ENCODE peak calls at places on chromosomes 4 and X, in four cellular contexts. T, G, K and R are unnamed samples.

GRCh38 chrX:30652527-30653414 is 452 bp upstream of the GK start:
- DNase-seq in K (peak), G (peak), T (peak), R (peak)

GRCh38 chrX:130418066-130418465 is 16.3 kb downstream of the RBMX2 start:
- DNase-seq in T (no peak), G (no peak), K (no peak), R (no peak)

GRCh38 chr4:83644677-83645639 is 109.0 kb downstream of the GPAT3 start:
- DNase-seq in T (no peak), K (peak), G (peak), R (peak)

GRCh38 chrX:2501246-2502102 is 698 bp upstream of the DHRSX start:
- DNase-seq in G (no peak), K (peak), T (no peak), R (no peak)

GRCh38 chr4:124783847-124784246 is 71.3 kb upstream of the ANKRD50 start:
- DNase-seq in T (no peak), G (no peak), K (no peak), R (no peak)

GRCh38 chr4:54226399-54227260 is 2.5 kb upstream of the PDGFRA start:
- DNase-seq in K (peak), T (no peak), G (no peak), R (no peak)

GRCh38 chr4:101956068-101956805 is 165.7 kb downstream of the BANK1 start:
- DNase-seq in G (no peak), K (no peak), T (no peak), R (no peak)

GRCh38 chrX:98480606-98481005 is 1596.9 kb downstream of the RPA4 start:
- DNase-seq in K (no peak), G (no peak), T (no peak), R (no peak)

GRCh38 chrX:97050413-97050812 is 166.7 kb downstream of the RPA4 start:
- DNase-seq in K (no peak), G (no peak), T (no peak), R (no peak)

GRCh38 chrX:71859637-71860036 is 51.0 kb upstream of the NHSL2 start:
- DNase-seq in G (peak), T (no peak), K (peak), R (peak)

GRCh38 chrX:134715930-134716619 is 57.8 kb upstream of the PLAC1 start:
- DNase-seq in G (no peak), K (no peak), T (peak), R (no peak)

GRCh38 chrX:134714633-134715110 is 56.4 kb upstream of the PLAC1 start:
- DNase-seq in G (no peak), K (no peak), T (no peak), R (no peak)

GRCh38 chrX:134711135-134711941 is 53.1 kb upstream of the PLAC1 start:
- DNase-seq in K (no peak), G (no peak), T (no peak), R (no peak)

GRCh38 chrX:134713618-134714107 is 55.4 kb upstream of the PLAC1 start:
- DNase-seq in T (no peak), G (no peak), K (no peak), R (no peak)

GRCh38 chrX:134712272-134712671 is 54.0 kb upstream of the PLAC1 start:
- DNase-seq in G (no peak), K (peak), T (no peak), R (peak)
- TF ChIP-seq CTCF in G (no peak), K (no peak), T (no peak), R (no peak)

GRCh38 chrX:103248553-103248952 is 6.4 kb downstream of the TCEAL8 start:
- DNase-seq in G (peak), T (no peak), K (peak), R (peak)
- TF ChIP-seq CTCF in G (peak), T (peak), K (no peak), R (peak)

GRCh38 chrX:48509619-48510018 is 827 bp downstream of the PORCN start:
- DNase-seq in K (no peak), G (no peak), T (no peak), R (peak)

GRCh38 chrX:48512371-48512935 is 3.7 kb downstream of the PORCN start:
- DNase-seq in G (no peak), T (no peak), K (no peak), R (no peak)

GRCh38 chrX:48509245-48509590 is 426 bp downstream of the PORCN start:
- DNase-seq in T (no peak), G (no peak), K (no peak), R (peak)

GRCh38 chrX:48513670-48514069 is 4.9 kb downstream of the PORCN start:
- DNase-seq in G (no peak), K (no peak), T (no peak), R (no peak)

DNA sequence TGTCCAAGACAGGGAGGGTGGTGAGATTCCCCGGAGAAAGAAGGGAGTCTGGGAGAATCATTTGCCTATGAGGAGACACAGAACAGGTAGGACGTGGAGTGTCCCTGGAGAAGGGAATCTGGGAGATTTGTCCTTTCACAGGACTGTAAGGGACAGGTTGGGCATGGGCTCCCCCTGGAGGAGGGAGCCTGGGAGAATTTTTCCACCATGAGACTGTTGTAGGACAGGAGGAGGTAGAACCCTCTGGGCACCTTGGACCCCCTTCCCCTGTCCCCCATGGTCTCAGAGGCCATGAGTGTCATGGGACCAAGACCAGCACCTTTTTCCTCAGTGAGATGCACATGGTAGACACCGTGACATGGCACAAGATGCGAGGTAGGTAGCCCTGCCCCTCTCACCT is 2.8 kb downstream of the PORCN start:
- DNase-seq in K (no peak), G (no peak), T (no peak), R (no peak)
- TF ChIP-seq CTCF in K (no peak), G (peak), T (peak), R (no peak)

GRCh38 chr4:73021634-73022033 is 47.9 kb downstream of the COX18 start:
- DNase-seq in G (peak), K (peak), T (no peak), R (peak)
- TF ChIP-seq CTCF in G (peak), K (peak), T (no peak), R (peak)

DNA sequence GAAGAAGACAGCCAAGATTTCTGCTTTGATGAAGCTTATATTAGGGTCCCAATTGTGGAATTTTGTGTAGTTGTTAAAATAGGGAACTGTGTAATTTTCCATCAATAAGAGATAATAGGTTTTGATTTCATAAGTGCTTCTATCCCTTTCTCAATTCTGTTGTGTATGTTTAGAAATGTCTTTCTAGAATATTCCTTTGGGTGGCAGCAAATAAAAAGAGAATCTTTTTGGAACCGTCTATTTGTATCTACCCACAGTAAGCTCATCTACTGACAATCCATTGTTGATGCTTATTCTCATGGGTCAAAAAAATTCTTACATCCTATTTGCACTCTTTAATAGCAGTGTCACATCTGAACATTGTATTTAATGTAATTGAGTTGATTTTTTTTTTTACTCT is 61.7 kb downstream of the TMA16 start:
- DNase-seq in K (no peak), T (no peak), G (peak), R (peak)
- TF ChIP-seq CTCF in K (no peak), T (peak), G (peak), R (no peak)

DNA sequence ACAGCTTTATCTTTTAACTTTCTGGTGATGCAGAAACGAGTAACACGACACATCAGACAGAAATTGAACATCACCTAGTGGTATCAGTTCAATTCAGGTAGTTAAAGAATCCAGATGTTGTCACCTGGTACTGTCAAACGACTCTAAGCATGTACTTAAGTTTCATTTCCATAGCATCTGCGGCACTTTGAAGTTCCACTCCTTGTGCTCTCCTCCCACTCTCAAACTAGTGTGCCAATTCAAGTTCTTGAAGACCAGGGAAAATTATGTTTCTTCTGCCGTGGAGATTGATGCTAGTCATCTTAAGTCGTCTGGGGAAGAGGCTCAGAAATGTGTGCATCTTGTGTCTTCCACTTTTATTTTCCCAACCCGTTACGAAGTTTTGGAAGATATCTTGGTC is 868 bp downstream of the COL4A6 start:
- DNase-seq in G (no peak), K (no peak), T (no peak), R (no peak)
- TF ChIP-seq CTCF in G (no peak), K (no peak), T (no peak), R (no peak)

GRCh38 chr4:26788341-26788733 is 72.3 kb upstream of the STIM2 start:
- DNase-seq in G (peak), K (no peak), T (no peak), R (no peak)

GRCh38 chr4:26786916-26787315 is 73.7 kb upstream of the STIM2 start:
- DNase-seq in G (peak), K (no peak), T (no peak), R (no peak)

GRCh38 chr4:26789208-26789607 is 71.4 kb upstream of the STIM2 start:
- DNase-seq in T (no peak), G (no peak), K (no peak), R (no peak)

GRCh38 chr4:26785766-26786165 is 74.9 kb upstream of the STIM2 start:
- DNase-seq in T (no peak), K (no peak), G (no peak), R (no peak)

DNA sequence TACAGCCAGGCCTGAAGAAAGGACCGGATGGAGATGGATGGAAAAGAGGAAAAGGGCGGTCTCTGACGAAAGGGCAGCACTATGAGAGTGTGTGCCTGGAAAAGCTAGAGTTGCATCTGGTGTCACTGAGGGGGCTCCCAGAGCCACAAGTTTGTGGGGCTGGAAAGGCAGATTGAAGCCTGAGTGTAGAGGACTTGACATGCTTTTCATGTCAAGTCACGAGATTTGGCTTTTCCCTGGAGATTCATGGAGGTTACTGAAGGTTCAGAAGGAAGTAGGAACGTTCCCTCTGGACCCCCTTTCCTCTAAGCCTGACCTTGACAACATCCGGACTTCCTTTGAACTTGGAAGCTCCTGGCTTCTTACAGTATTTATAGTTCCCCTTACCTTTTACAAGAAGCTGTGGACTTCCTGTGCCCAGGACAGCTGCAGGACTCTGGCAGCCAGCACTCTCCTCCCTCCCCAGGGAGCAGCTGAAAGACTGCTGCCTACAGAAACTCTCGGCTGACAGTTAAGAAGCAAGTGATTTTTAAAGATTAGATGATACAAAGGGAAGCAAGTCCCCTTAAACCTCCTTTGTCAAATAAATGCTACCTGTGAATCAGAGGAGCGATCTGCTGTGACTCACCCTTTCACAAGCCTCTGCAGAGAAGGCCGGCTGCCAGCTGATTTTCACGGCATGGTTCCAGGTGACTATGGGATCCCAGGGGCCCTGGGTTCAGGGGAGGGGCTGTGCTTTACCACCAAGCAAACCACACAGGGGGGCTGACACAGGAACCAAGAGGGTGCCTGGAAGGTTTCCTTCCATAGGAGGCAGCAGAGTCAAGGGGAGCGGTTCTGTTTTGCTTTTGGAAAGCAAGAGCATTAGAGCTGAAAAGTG is 72.9 kb upstream of the STIM2 start:
- DNase-seq in G (peak), K (no peak), T (no peak), R (peak)
- TF ChIP-seq CTCF in G (peak), K (peak), T (no peak), R (peak)

GRCh38 chr4:186190456-186191265 is 706 bp upstream of the CYP4V2 start:
- DNase-seq in K (peak), G (peak), T (peak), R (peak)
- TF ChIP-seq CTCF in K (peak), G (peak), T (peak), R (no peak)

DNA sequence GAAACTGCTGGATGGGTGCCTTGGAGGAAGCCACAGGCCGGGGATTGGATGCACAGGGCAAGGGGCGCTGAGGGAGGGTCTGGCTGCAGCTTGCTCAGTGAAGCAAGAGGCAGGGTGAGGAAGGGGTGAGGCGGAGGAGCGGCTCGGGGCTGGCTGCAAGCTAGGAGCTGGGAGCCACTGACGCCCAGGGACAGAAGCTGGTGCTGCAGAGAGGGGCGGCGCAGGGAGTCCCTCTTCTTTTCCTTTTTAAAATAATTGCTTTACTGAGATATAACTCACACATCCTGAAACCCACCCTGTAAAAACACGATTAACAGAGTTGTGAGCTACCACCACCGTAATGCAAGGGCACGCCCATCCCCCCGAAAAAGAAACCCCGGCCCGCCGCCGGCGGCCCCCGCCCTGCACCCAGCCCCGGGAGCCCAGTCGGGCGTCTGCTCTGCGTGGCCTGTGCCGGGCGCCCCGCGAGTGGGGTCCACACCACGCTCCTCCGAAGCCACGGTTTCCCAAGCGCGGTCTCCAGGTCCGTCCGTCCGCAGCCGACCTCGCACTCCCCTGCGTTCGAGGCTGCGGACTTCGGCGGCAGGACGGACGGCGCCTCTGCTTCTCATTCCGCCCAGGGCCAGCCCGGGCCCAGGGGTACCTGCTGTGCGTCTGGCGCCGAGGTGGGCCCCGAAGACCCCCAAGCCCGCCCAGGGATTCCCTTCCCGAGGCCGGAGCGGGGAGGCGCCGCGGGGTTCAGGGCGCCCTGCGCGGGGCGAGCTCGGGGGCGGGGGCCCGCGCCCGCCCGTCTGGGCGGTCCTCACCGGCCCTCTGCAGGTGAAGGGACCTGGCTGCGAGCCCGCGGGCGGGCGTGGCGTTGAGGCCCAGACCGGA is 865 bp upstream of the UVSSA start:
- DNase-seq in T (peak), G (peak), K (peak), R (peak)
- TF ChIP-seq CTCF in T (peak), G (peak), K (peak), R (no peak)

DNA sequence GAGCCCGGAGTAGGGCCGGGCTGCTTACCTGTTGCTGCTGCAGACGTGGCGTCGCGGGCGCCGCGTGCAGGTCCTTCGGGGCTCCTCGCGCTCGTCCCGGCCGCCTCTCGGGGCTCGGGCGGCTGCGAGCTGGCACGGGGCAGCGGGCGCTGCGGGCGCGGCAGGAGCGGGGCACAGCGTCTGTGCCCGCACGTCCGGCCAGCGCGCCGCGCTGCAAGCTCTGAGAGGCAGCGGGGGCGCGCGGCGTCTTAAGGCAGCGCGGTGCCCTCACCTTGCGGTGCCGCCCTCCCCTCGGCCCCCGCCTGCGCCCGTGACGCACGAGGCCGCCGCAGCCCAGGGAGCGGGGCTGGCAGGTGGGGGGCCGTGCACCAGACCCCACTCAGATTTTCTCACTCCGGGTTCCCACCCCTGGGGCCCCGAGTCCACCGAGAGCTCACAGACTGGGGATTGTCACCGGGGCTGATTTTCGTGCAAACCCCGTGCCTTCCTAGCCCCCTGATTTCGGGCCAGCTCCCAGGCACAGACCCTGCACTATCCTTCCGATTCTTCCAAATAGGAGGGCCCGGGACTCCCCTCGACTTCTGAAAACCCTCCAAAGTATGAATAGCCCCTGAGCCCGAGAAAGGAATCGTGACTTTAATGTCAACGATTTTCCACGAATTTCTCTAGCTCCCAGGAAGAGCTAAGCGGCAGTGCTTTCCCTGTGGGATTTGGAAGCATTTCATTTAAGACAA is at the start of gene GPR101:
- DNase-seq in K (no peak), T (no peak), G (no peak), R (no peak)
- TF ChIP-seq CTCF in K (no peak), T (no peak), G (no peak), R (no peak)